ENCODE peak calls at places on chromosomes 6 and 20, in six cellular contexts. D is T-helper 9 cell; W is effector CD4-positive, alpha-beta T cell; I is SW480; S is activated naive CD4-positive, alpha-beta T cell treated with anti-CD3 and anti-CD28 coated beads for 36 hours; M is CD8-positive, alpha-beta T cell. K is an unnamed sample.

GRCh38 chr6:56911847-56912246 is 43.1 kb upstream of the BEND6 start:
- DNase-seq in D (no peak), W (no peak), I (no peak), S (no peak), M (no peak), K (no peak)

GRCh38 chr6:157229733-157230132 is 93.6 kb downstream of the TMEM242 start:
- DNase-seq in D (no peak), W (no peak), I (peak), S (no peak), M (no peak), K (no peak)

GRCh38 chr20:64142546-64142945 is 21.7 kb upstream of the MYT1 start:
- DNase-seq in D (no peak), W (no peak), I (no peak), S (no peak), M (no peak), K (no peak)

GRCh38 chr6:107353773-107354382 is 105.5 kb downstream of the PDSS2 start:
- DNase-seq in D (no peak), W (no peak), I (no peak), S (no peak), M (no peak), K (no peak)

GRCh38 chr6:85347787-85348186 is 102.1 kb upstream of the NT5E start:
- DNase-seq in D (no peak), W (no peak), I (no peak), S (no peak), M (no peak), K (no peak)

GRCh38 chr20:36483919-36484808 is 57.2 kb upstream of the MYL9 start:
- DNase-seq in D (no peak), W (no peak), I (no peak), S (no peak), M (no peak), K (no peak)

GRCh38 chr6:152057832-152058498 is 250.5 kb downstream of the ESR1 start:
- DNase-seq in D (no peak), W (no peak), I (no peak), S (no peak), M (no peak), K (no peak)

GRCh38 chr20:37209661-37210314 is 30.4 kb upstream of the MROH8 start:
- DNase-seq in D (no peak), W (no peak), I (no peak), S (no peak), M (no peak), K (no peak)

GRCh38 chr6:170116643-170117042 is 174.2 kb downstream of the DLL1 start:
- DNase-seq in D (no peak), W (no peak), I (no peak), S (no peak), M (no peak), K (no peak)

GRCh38 chr6:71419217-71419953 is 130.8 kb downstream of the OGFRL1 start:
- DNase-seq in D (no peak), W (no peak), I (no peak), S (no peak), M (no peak), K (no peak)

GRCh38 chr20:22810626-22811559 is 224.2 kb upstream of the SSTR4 start:
- DNase-seq in D (no peak), W (no peak), I (no peak), S (no peak), M (no peak), K (no peak)

GRCh38 chr6:43254138-43254817 is 11.0 kb downstream of the TTBK1 start:
- DNase-seq in D (no peak), W (no peak), I (no peak), S (peak), M (no peak), K (no peak)

GRCh38 chr20:17896771-17897369 is 71.7 kb downstream of the SNX5 start:
- DNase-seq in D (no peak), W (no peak), I (no peak), S (no peak), M (no peak), K (no peak)

GRCh38 chr20:57620274-57620990 is at the start of gene ZBP1:
- DNase-seq in D (peak), W (peak), I (peak), S (peak), M (peak), K (no peak)

GRCh38 chr6:131125431-131125830 is 9.8 kb upstream of the AKAP7 start:
- DNase-seq in D (no peak), W (no peak), I (no peak), S (no peak), M (no peak), K (no peak)

GRCh38 chr6:20246107-20246506 is 33.8 kb upstream of the MBOAT1 start:
- DNase-seq in D (no peak), W (no peak), I (no peak), S (no peak), M (no peak), K (no peak)

GRCh38 chr20:57650756-57651483 is 30.7 kb upstream of the ZBP1 start:
- DNase-seq in D (no peak), W (no peak), I (no peak), S (no peak), M (no peak), K (no peak)